ENCODE peak calls at places on chromosomes 7 and 10, in eight cellular contexts. One of them, this sample, is unnamed.

GRCh38 chr10:10044959-10045764 is 972.5 kb upstream of the CELF2 start:
- DNase-seq in transverse colon: no peak
- DNase-seq in SK-N-SH: no peak
- DNase-seq in left ventricle myocardium inferior: no peak
- DNase-seq in astrocyte of the cerebellum: no peak
- DNase-seq in astrocyte of the spinal cord: no peak
- DNase-seq in PC-3: no peak
- DNase-seq in OCI-LY7: peak; percentile 94
- DNase-seq in this sample: no peak

GRCh38 chr10:3107426-3107961 is 40.1 kb downstream of the PFKP start:
- DNase-seq in OCI-LY7: no peak
- DNase-seq in left ventricle myocardium inferior: peak; percentile 81
- DNase-seq in astrocyte of the spinal cord: peak; percentile 99
- DNase-seq in PC-3: no peak
- DNase-seq in astrocyte of the cerebellum: peak; percentile 97
- DNase-seq in transverse colon: peak; percentile 43
- DNase-seq in SK-N-SH: no peak
- DNase-seq in this sample: peak; percentile 37

GRCh38 chr10:116464257-116464656 is 36.6 kb downstream of the PNLIPRP3 start:
- DNase-seq in SK-N-SH: no peak
- DNase-seq in astrocyte of the cerebellum: no peak
- DNase-seq in astrocyte of the spinal cord: no peak
- DNase-seq in PC-3: no peak
- DNase-seq in left ventricle myocardium inferior: no peak
- DNase-seq in OCI-LY7: no peak
- DNase-seq in transverse colon: no peak
- DNase-seq in this sample: no peak

GRCh38 chr7:93147358-93147757 is 827 bp downstream of the SAMD9L start:
- DNase-seq in astrocyte of the spinal cord: peak; percentile 61
- DNase-seq in PC-3: peak; percentile 41
- DNase-seq in OCI-LY7: peak; percentile 60
- DNase-seq in left ventricle myocardium inferior: peak; percentile 18
- DNase-seq in SK-N-SH: no peak
- DNase-seq in transverse colon: peak; percentile 47
- DNase-seq in astrocyte of the cerebellum: no peak
- DNase-seq in this sample: peak; percentile 64

GRCh38 chr10:339038-339391 is 203.8 kb downstream of the ZMYND11 start:
- DNase-seq in OCI-LY7: no peak
- DNase-seq in astrocyte of the spinal cord: peak; percentile 17
- DNase-seq in astrocyte of the cerebellum: no peak
- DNase-seq in PC-3: peak; percentile 32
- DNase-seq in transverse colon: no peak
- DNase-seq in SK-N-SH: no peak
- DNase-seq in left ventricle myocardium inferior: no peak
- DNase-seq in this sample: no peak

GRCh38 chr7:131190146-131190545 is 137.5 kb upstream of the MKLN1 start:
- DNase-seq in SK-N-SH: no peak
- DNase-seq in PC-3: no peak
- DNase-seq in OCI-LY7: no peak
- DNase-seq in transverse colon: no peak
- DNase-seq in astrocyte of the spinal cord: peak; percentile 19
- DNase-seq in left ventricle myocardium inferior: no peak
- DNase-seq in astrocyte of the cerebellum: no peak
- DNase-seq in this sample: peak; percentile 91

GRCh38 chr7:44372560-44373417 is 47.4 kb upstream of the CAMK2B start:
- DNase-seq in SK-N-SH: no peak
- DNase-seq in astrocyte of the cerebellum: no peak
- DNase-seq in transverse colon: no peak
- DNase-seq in OCI-LY7: no peak
- DNase-seq in left ventricle myocardium inferior: no peak
- DNase-seq in PC-3: peak; percentile 61
- DNase-seq in astrocyte of the spinal cord: no peak
- DNase-seq in this sample: no peak

GRCh38 chr7:24436131-24436920 is 136.9 kb upstream of the PALS2 start:
- DNase-seq in PC-3: no peak
- DNase-seq in astrocyte of the cerebellum: no peak
- DNase-seq in astrocyte of the spinal cord: no peak
- DNase-seq in OCI-LY7: no peak
- DNase-seq in left ventricle myocardium inferior: no peak
- DNase-seq in transverse colon: no peak
- DNase-seq in SK-N-SH: no peak
- DNase-seq in this sample: no peak

GRCh38 chr7:16026253-16027020 is 340.0 kb upstream of the MEOX2 start:
- DNase-seq in transverse colon: no peak
- DNase-seq in left ventricle myocardium inferior: peak; percentile 31
- DNase-seq in astrocyte of the cerebellum: no peak
- DNase-seq in astrocyte of the spinal cord: peak; percentile 66
- DNase-seq in PC-3: no peak
- DNase-seq in OCI-LY7: no peak
- DNase-seq in SK-N-SH: no peak
- DNase-seq in this sample: peak; percentile 5

GRCh38 chr7:124443762-124444161 is 321.8 kb downstream of the GPR37 start:
- DNase-seq in OCI-LY7: no peak
- DNase-seq in PC-3: no peak
- DNase-seq in transverse colon: no peak
- DNase-seq in left ventricle myocardium inferior: no peak
- DNase-seq in astrocyte of the cerebellum: no peak
- DNase-seq in SK-N-SH: no peak
- DNase-seq in astrocyte of the spinal cord: no peak
- DNase-seq in this sample: no peak

GRCh38 chr10:37952051-37952815 is 24.2 kb downstream of the ZNF25 start:
- DNase-seq in PC-3: no peak
- DNase-seq in astrocyte of the spinal cord: no peak
- DNase-seq in transverse colon: no peak
- DNase-seq in OCI-LY7: no peak
- DNase-seq in astrocyte of the cerebellum: no peak
- DNase-seq in left ventricle myocardium inferior: no peak
- DNase-seq in SK-N-SH: no peak
- DNase-seq in this sample: no peak

DNA sequence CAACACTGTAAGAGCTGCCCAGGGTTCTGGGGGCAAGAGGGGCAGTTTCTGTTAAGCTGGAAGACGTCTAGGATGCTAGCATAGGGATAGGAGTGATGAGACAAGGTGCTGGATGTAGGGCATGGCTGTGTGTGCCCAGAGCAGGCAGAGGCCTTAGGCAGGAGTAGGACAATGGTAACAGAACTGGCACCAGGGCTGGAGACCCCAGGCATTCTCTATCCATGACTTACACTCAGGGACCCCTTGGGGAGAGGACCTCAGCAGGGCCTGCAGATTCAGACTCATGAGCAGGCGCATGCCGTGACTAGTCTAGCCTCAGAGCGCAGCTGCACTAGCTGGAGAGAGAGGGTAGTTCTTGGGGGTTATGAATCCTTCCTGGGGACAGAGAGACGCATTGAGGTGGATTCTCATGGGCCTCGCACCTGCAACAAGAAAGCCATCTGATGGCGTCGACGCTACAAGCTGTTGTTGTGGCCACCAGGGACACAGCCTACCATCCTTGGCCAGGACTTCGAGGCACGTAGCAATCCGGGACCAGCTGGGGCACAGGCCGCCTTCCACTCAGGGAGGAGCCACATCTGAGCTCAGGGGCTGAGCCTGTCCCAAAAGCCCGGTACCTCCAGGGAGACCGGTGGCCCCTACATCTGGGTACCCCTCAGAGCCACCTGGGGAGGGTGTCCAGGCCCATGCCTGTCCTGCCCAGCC is 474.1 kb downstream of the PTPRN2 start:
- DNase-seq in transverse colon: no peak
- DNase-seq in SK-N-SH: no peak
- DNase-seq in PC-3: no peak
- DNase-seq in OCI-LY7: no peak
- DNase-seq in astrocyte of the cerebellum: no peak
- DNase-seq in left ventricle myocardium inferior: no peak
- DNase-seq in astrocyte of the spinal cord: no peak
- DNase-seq in this sample: no peak
- H3K4me3 ChIP-seq in transverse colon: no peak overlapping the region
- H3K4me3 ChIP-seq in SK-N-SH: no peak overlapping the region
- H3K4me3 ChIP-seq in PC-3: no peak overlapping the region
- H3K4me3 ChIP-seq in OCI-LY7: no peak overlapping the region
- H3K4me3 ChIP-seq in astrocyte of the cerebellum: no peak overlapping the region
- H3K4me3 ChIP-seq in left ventricle myocardium inferior: no peak overlapping the region
- H3K4me3 ChIP-seq in astrocyte of the spinal cord: no peak overlapping the region
- H3K4me3 ChIP-seq in this sample: no peak overlapping the region

GRCh38 chr10:29239569-29240472 is 49.0 kb upstream of the LYZL1 start:
- DNase-seq in left ventricle myocardium inferior: no peak
- DNase-seq in SK-N-SH: peak; percentile 52
- DNase-seq in astrocyte of the spinal cord: no peak
- DNase-seq in astrocyte of the cerebellum: no peak
- DNase-seq in OCI-LY7: peak; percentile 3
- DNase-seq in transverse colon: no peak
- DNase-seq in PC-3: peak; percentile 62
- DNase-seq in this sample: peak; percentile 56
- TF ChIP-seq CTCF in left ventricle myocardium inferior: peak; percentile 56
- TF ChIP-seq CTCF in SK-N-SH: peak; percentile 55
- TF ChIP-seq CTCF in astrocyte of the spinal cord: peak; percentile 58
- TF ChIP-seq CTCF in astrocyte of the cerebellum: peak; percentile 31
- TF ChIP-seq CTCF in OCI-LY7: peak; percentile 71
- TF ChIP-seq CTCF in transverse colon: no peak
- TF ChIP-seq CTCF in PC-3: peak; percentile 80
- TF ChIP-seq CTCF in this sample: peak; percentile 79

GRCh38 chr7:70638381-70639128 is 493.4 kb upstream of the GALNT17 start:
- DNase-seq in OCI-LY7: no peak
- DNase-seq in astrocyte of the cerebellum: no peak
- DNase-seq in PC-3: no peak
- DNase-seq in left ventricle myocardium inferior: no peak
- DNase-seq in SK-N-SH: no peak
- DNase-seq in astrocyte of the spinal cord: no peak
- DNase-seq in transverse colon: no peak
- DNase-seq in this sample: no peak

GRCh38 chr7:70640266-70640833 is 491.6 kb upstream of the GALNT17 start:
- DNase-seq in astrocyte of the cerebellum: peak; percentile 27
- DNase-seq in left ventricle myocardium inferior: no peak
- DNase-seq in SK-N-SH: no peak
- DNase-seq in transverse colon: no peak
- DNase-seq in OCI-LY7: no peak
- DNase-seq in astrocyte of the spinal cord: peak; percentile 78
- DNase-seq in PC-3: no peak
- DNase-seq in this sample: peak; percentile 1

GRCh38 chr7:70635633-70636032 is 496.3 kb upstream of the GALNT17 start:
- DNase-seq in left ventricle myocardium inferior: no peak
- DNase-seq in astrocyte of the cerebellum: no peak
- DNase-seq in PC-3: no peak
- DNase-seq in transverse colon: no peak
- DNase-seq in astrocyte of the spinal cord: no peak
- DNase-seq in OCI-LY7: no peak
- DNase-seq in SK-N-SH: no peak
- DNase-seq in this sample: no peak

GRCh38 chr7:70636169-70636568 is 495.8 kb upstream of the GALNT17 start:
- DNase-seq in astrocyte of the cerebellum: no peak
- DNase-seq in left ventricle myocardium inferior: no peak
- DNase-seq in transverse colon: no peak
- DNase-seq in astrocyte of the spinal cord: no peak
- DNase-seq in OCI-LY7: no peak
- DNase-seq in SK-N-SH: no peak
- DNase-seq in PC-3: no peak
- DNase-seq in this sample: no peak

DNA sequence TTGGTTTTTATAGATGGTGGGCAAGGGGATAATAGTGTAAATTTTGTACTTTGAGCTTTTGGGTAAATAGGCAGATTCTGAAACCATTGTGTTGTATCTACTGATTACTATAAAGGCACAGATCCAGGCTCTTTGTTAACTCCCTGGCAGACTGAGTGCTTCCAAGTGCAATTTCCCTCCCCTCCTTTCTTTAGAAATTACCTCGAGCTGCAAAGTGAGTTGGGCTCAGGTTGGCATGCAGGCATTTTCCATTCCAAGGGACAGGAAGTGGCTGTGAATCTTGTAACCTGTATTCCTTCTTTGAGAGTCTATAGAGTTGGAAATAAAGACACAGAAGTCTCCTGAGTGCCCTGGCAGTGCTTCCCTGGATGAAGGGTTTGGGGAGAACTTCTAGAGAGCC is 494.2 kb upstream of the GALNT17 start:
- DNase-seq in transverse colon: no peak
- DNase-seq in astrocyte of the cerebellum: no peak
- DNase-seq in SK-N-SH: no peak
- DNase-seq in OCI-LY7: no peak
- DNase-seq in astrocyte of the spinal cord: no peak
- DNase-seq in left ventricle myocardium inferior: no peak
- DNase-seq in PC-3: no peak
- DNase-seq in this sample: no peak
- H3K4me3 ChIP-seq in transverse colon: no peak overlapping the region
- H3K4me3 ChIP-seq in astrocyte of the cerebellum: no peak overlapping the region
- H3K4me3 ChIP-seq in SK-N-SH: no peak overlapping the region
- H3K4me3 ChIP-seq in OCI-LY7: no peak overlapping the region
- H3K4me3 ChIP-seq in astrocyte of the spinal cord: no peak overlapping the region
- H3K4me3 ChIP-seq in left ventricle myocardium inferior: no peak overlapping the region
- H3K4me3 ChIP-seq in PC-3: no peak overlapping the region
- H3K4me3 ChIP-seq in this sample: no peak overlapping the region

GRCh38 chr7:100632951-100633717 is 8.2 kb downstream of the TFR2 start:
- DNase-seq in OCI-LY7: peak; percentile 84
- DNase-seq in left ventricle myocardium inferior: no peak
- DNase-seq in transverse colon: peak; percentile 72
- DNase-seq in astrocyte of the spinal cord: peak; percentile 5
- DNase-seq in PC-3: peak; percentile 14
- DNase-seq in SK-N-SH: peak; percentile 95
- DNase-seq in astrocyte of the cerebellum: no peak
- DNase-seq in this sample: peak; percentile 13
- TF ChIP-seq CTCF in OCI-LY7: peak; percentile 64
- TF ChIP-seq CTCF in left ventricle myocardium inferior: peak; percentile 29
- TF ChIP-seq CTCF in transverse colon: peak; percentile 39
- TF ChIP-seq CTCF in astrocyte of the spinal cord: peak; percentile 32
- TF ChIP-seq CTCF in PC-3: peak; percentile 33
- TF ChIP-seq CTCF in SK-N-SH: peak; percentile 53
- TF ChIP-seq CTCF in astrocyte of the cerebellum: peak; percentile 31
- TF ChIP-seq CTCF in this sample: peak; percentile 30

DNA sequence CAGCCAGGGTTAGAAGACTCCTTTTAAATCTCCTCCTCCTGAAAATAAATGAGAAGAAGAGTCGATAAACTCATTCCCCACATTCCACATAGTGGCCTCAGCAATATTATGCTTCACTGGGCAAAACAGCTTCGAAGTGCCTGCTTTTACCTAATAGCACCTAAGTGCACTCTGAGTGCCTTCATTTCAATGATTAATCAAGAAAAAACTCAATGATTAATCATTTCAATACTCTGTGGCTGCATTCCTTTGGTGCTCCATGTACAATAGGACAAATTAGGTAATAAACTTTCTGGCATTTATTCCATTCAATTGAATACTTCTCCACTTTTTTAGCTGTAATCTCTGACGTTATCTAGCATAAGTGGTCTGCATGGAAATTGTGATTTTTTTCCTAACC is 174.6 kb downstream of the CCDC71L start:
- DNase-seq in astrocyte of the spinal cord: peak; percentile 59
- DNase-seq in transverse colon: no peak
- DNase-seq in OCI-LY7: no peak
- DNase-seq in PC-3: peak; percentile 78
- DNase-seq in left ventricle myocardium inferior: no peak
- DNase-seq in SK-N-SH: no peak
- DNase-seq in astrocyte of the cerebellum: peak; percentile 70
- DNase-seq in this sample: no peak
- H3K4me3 ChIP-seq in astrocyte of the spinal cord: no peak overlapping the region
- H3K4me3 ChIP-seq in transverse colon: no peak overlapping the region
- H3K4me3 ChIP-seq in OCI-LY7: no peak overlapping the region
- H3K4me3 ChIP-seq in PC-3: no peak overlapping the region
- H3K4me3 ChIP-seq in left ventricle myocardium inferior: no peak overlapping the region
- H3K4me3 ChIP-seq in SK-N-SH: no peak overlapping the region
- H3K4me3 ChIP-seq in astrocyte of the cerebellum: no peak overlapping the region
- H3K4me3 ChIP-seq in this sample: no peak overlapping the region

GRCh38 chr10:110437351-110437605 is 60.4 kb upstream of the DUSP5 start:
- DNase-seq in SK-N-SH: no peak
- DNase-seq in astrocyte of the spinal cord: no peak
- DNase-seq in PC-3: no peak
- DNase-seq in OCI-LY7: no peak
- DNase-seq in astrocyte of the cerebellum: no peak
- DNase-seq in left ventricle myocardium inferior: no peak
- DNase-seq in transverse colon: no peak
- DNase-seq in this sample: no peak
- TF ChIP-seq CTCF in SK-N-SH: no peak
- TF ChIP-seq CTCF in astrocyte of the spinal cord: no peak
- TF ChIP-seq CTCF in PC-3: no peak
- TF ChIP-seq CTCF in OCI-LY7: no peak
- TF ChIP-seq CTCF in astrocyte of the cerebellum: no peak
- TF ChIP-seq CTCF in left ventricle myocardium inferior: no peak
- TF ChIP-seq CTCF in transverse colon: no peak
- TF ChIP-seq CTCF in this sample: no peak

This sample was measured in fibroblast of villous mesenchyme.